ENCODE peak calls at places on chromosome 4, in five cellular contexts. One of them, this sample, is unnamed.

GRCh38 chr4:10416441-10416840 is 40.8 kb downstream of the ZNF518B start:
- DNase-seq in HepG2: no peak
- DNase-seq in CD8-positive, alpha-beta memory T cell: no peak
- DNase-seq in Panc1: no peak
- DNase-seq in endodermal cell: no peak
- DNase-seq in this sample: no peak

GRCh38 chr4:982291-982690 is 4.6 kb upstream of the IDUA start:
- DNase-seq in HepG2: no peak
- DNase-seq in CD8-positive, alpha-beta memory T cell: no peak
- DNase-seq in endodermal cell: no peak
- DNase-seq in Panc1: no peak
- DNase-seq in this sample: no peak

GRCh38 chr4:3344596-3344995 is 51.8 kb downstream of the RGS12 start:
- DNase-seq in Panc1: no peak
- DNase-seq in endodermal cell: no peak
- DNase-seq in HepG2: no peak
- DNase-seq in CD8-positive, alpha-beta memory T cell: no peak
- DNase-seq in this sample: no peak

GRCh38 chr4:80173387-80173786 is 23.9 kb upstream of the PRDM8 start:
- DNase-seq in HepG2: no peak
- DNase-seq in endodermal cell: no peak
- DNase-seq in Panc1: no peak
- DNase-seq in CD8-positive, alpha-beta memory T cell: no peak
- DNase-seq in this sample: no peak

GRCh38 chr4:26071688-26072087 is 157.7 kb downstream of the SMIM20 start:
- DNase-seq in endodermal cell: no peak
- DNase-seq in HepG2: no peak
- DNase-seq in Panc1: no peak
- DNase-seq in CD8-positive, alpha-beta memory T cell: no peak
- DNase-seq in this sample: no peak

GRCh38 chr4:123479944-123480343 is 83.3 kb downstream of the SPRY1 start:
- DNase-seq in Panc1: no peak
- DNase-seq in HepG2: peak
- DNase-seq in CD8-positive, alpha-beta memory T cell: no peak
- DNase-seq in endodermal cell: no peak
- DNase-seq in this sample: no peak

GRCh38 chr4:183080372-183081115 is 18.5 kb upstream of the WWC2 start:
- DNase-seq in endodermal cell: no peak
- DNase-seq in Panc1: no peak
- DNase-seq in CD8-positive, alpha-beta memory T cell: no peak
- DNase-seq in HepG2: peak
- DNase-seq in this sample: no peak

GRCh38 chr4:122536001-122536400 is 79.5 kb upstream of the IL2 start:
- DNase-seq in CD8-positive, alpha-beta memory T cell: no peak
- DNase-seq in endodermal cell: no peak
- DNase-seq in Panc1: no peak
- DNase-seq in HepG2: no peak
- DNase-seq in this sample: no peak

GRCh38 chr4:2246384-2247127 is 4.6 kb upstream of the HAUS3 start:
- DNase-seq in endodermal cell: no peak
- DNase-seq in CD8-positive, alpha-beta memory T cell: no peak
- DNase-seq in Panc1: no peak
- DNase-seq in HepG2: no peak
- DNase-seq in this sample: no peak

GRCh38 chr4:152283806-152284470 is 252.0 kb downstream of the FBXW7 start:
- DNase-seq in HepG2: no peak
- DNase-seq in CD8-positive, alpha-beta memory T cell: no peak
- DNase-seq in Panc1: no peak
- DNase-seq in endodermal cell: no peak
- DNase-seq in this sample: no peak

GRCh38 chr4:27084685-27085356 is 224.2 kb downstream of the STIM2 start:
- DNase-seq in endodermal cell: peak
- DNase-seq in CD8-positive, alpha-beta memory T cell: no peak
- DNase-seq in Panc1: no peak
- DNase-seq in HepG2: no peak
- DNase-seq in this sample: no peak

GRCh38 chr4:121860121-121860520 is 10.2 kb downstream of the BBS7 start:
- DNase-seq in CD8-positive, alpha-beta memory T cell: no peak
- DNase-seq in endodermal cell: no peak
- DNase-seq in HepG2: no peak
- DNase-seq in Panc1: no peak
- DNase-seq in this sample: no peak

GRCh38 chr4:22695917-22696316 is 3.2 kb downstream of the GBA3 start:
- DNase-seq in CD8-positive, alpha-beta memory T cell: no peak
- DNase-seq in Panc1: no peak
- DNase-seq in endodermal cell: no peak
- DNase-seq in HepG2: no peak
- DNase-seq in this sample: no peak

GRCh38 chr4:167873536-167873935 is 218.8 kb upstream of the ANXA10 start:
- DNase-seq in HepG2: no peak
- DNase-seq in CD8-positive, alpha-beta memory T cell: no peak
- DNase-seq in endodermal cell: no peak
- DNase-seq in Panc1: no peak
- DNase-seq in this sample: no peak

GRCh38 chr4:150579591-150580234 is 2.2 kb upstream of the MAB21L2 start:
- DNase-seq in endodermal cell: peak
- DNase-seq in Panc1: no peak
- DNase-seq in CD8-positive, alpha-beta memory T cell: no peak
- DNase-seq in HepG2: no peak
- DNase-seq in this sample: no peak

GRCh38 chr4:77845929-77846328 is 16.7 kb upstream of the MRPL1 start:
- DNase-seq in CD8-positive, alpha-beta memory T cell: no peak
- DNase-seq in HepG2: no peak
- DNase-seq in endodermal cell: no peak
- DNase-seq in Panc1: no peak
- DNase-seq in this sample: no peak

GRCh38 chr4:78059524-78059889 is 2.4 kb downstream of the FRAS1 start:
- DNase-seq in Panc1: peak
- DNase-seq in CD8-positive, alpha-beta memory T cell: no peak
- DNase-seq in HepG2: peak
- DNase-seq in endodermal cell: peak
- DNase-seq in this sample: no peak

GRCh38 chr4:47475411-47475810 is 9.7 kb upstream of the ATP10D start:
- DNase-seq in CD8-positive, alpha-beta memory T cell: no peak
- DNase-seq in endodermal cell: no peak
- DNase-seq in HepG2: no peak
- DNase-seq in Panc1: no peak
- DNase-seq in this sample: no peak

GRCh38 chr4:186192068-186192751 is 843 bp downstream of the CYP4V2 start:
- DNase-seq in CD8-positive, alpha-beta memory T cell: no peak
- DNase-seq in endodermal cell: peak
- DNase-seq in Panc1: no peak
- DNase-seq in HepG2: peak
- DNase-seq in this sample: peak

GRCh38 chr4:10456270-10457254 is 664 bp downstream of the ZNF518B start:
- DNase-seq in Panc1: no peak
- DNase-seq in HepG2: no peak
- DNase-seq in endodermal cell: peak
- DNase-seq in CD8-positive, alpha-beta memory T cell: peak
- DNase-seq in this sample: peak

GRCh38 chr4:8228319-8229250 is 29.5 kb downstream of the SH3TC1 start:
- DNase-seq in HepG2: no peak
- DNase-seq in Panc1: no peak
- DNase-seq in endodermal cell: no peak
- DNase-seq in CD8-positive, alpha-beta memory T cell: peak
- DNase-seq in this sample: peak

GRCh38 chr4:115090483-115091075 is 22.8 kb downstream of the NDST4 start:
- DNase-seq in CD8-positive, alpha-beta memory T cell: no peak
- DNase-seq in Panc1: no peak
- DNase-seq in HepG2: peak
- DNase-seq in endodermal cell: no peak
- DNase-seq in this sample: no peak

GRCh38 chr4:113738251-113738650 is 23.3 kb downstream of the CAMK2D start:
- DNase-seq in Panc1: no peak
- DNase-seq in CD8-positive, alpha-beta memory T cell: no peak
- DNase-seq in HepG2: no peak
- DNase-seq in endodermal cell: no peak
- DNase-seq in this sample: no peak

GRCh38 chr4:155855897-155856296 is 10.2 kb downstream of the ASIC5 start:
- DNase-seq in HepG2: no peak
- DNase-seq in CD8-positive, alpha-beta memory T cell: no peak
- DNase-seq in endodermal cell: no peak
- DNase-seq in Panc1: no peak
- DNase-seq in this sample: no peak

GRCh38 chr4:108060164-108060563 is 70.5 kb downstream of the HADH start:
- DNase-seq in endodermal cell: peak
- DNase-seq in Panc1: peak
- DNase-seq in HepG2: peak
- DNase-seq in CD8-positive, alpha-beta memory T cell: no peak
- DNase-seq in this sample: no peak

GRCh38 chr4:146342600-146343192 is 128.4 kb downstream of the REELD1 start:
- DNase-seq in CD8-positive, alpha-beta memory T cell: no peak
- DNase-seq in HepG2: no peak
- DNase-seq in endodermal cell: no peak
- DNase-seq in Panc1: no peak
- DNase-seq in this sample: no peak

GRCh38 chr4:110049951-110050925 is 137.6 kb downstream of the EGF start:
- DNase-seq in HepG2: peak
- DNase-seq in CD8-positive, alpha-beta memory T cell: peak
- DNase-seq in endodermal cell: peak
- DNase-seq in Panc1: peak
- DNase-seq in this sample: peak

GRCh38 chr4:147418206-147418605 is 62.7 kb upstream of the EDNRA start:
- DNase-seq in HepG2: no peak
- DNase-seq in endodermal cell: no peak
- DNase-seq in CD8-positive, alpha-beta memory T cell: no peak
- DNase-seq in Panc1: no peak
- DNase-seq in this sample: no peak

GRCh38 chr4:147423229-147423628 is 57.7 kb upstream of the EDNRA start:
- DNase-seq in HepG2: no peak
- DNase-seq in Panc1: no peak
- DNase-seq in CD8-positive, alpha-beta memory T cell: no peak
- DNase-seq in endodermal cell: no peak
- DNase-seq in this sample: no peak

GRCh38 chr4:147425019-147425418 is 55.9 kb upstream of the EDNRA start:
- DNase-seq in Panc1: no peak
- DNase-seq in HepG2: no peak
- DNase-seq in CD8-positive, alpha-beta memory T cell: no peak
- DNase-seq in endodermal cell: no peak
- DNase-seq in this sample: no peak

GRCh38 chr4:147421456-147421855 is 59.4 kb upstream of the EDNRA start:
- DNase-seq in endodermal cell: no peak
- DNase-seq in CD8-positive, alpha-beta memory T cell: no peak
- DNase-seq in Panc1: no peak
- DNase-seq in HepG2: no peak
- DNase-seq in this sample: no peak
- H3K27ac ChIP-seq in endodermal cell: no peak
- H3K27ac ChIP-seq in CD8-positive, alpha-beta memory T cell: no peak
- H3K27ac ChIP-seq in Panc1: no peak
- H3K27ac ChIP-seq in HepG2: no peak
- H3K27ac ChIP-seq in this sample: no peak

GRCh38 chr4:74613266-74613665 is 168.3 kb downstream of the AREG start:
- DNase-seq in Panc1: no peak
- DNase-seq in HepG2: no peak
- DNase-seq in endodermal cell: no peak
- DNase-seq in CD8-positive, alpha-beta memory T cell: no peak
- DNase-seq in this sample: no peak
- H3K27ac ChIP-seq in Panc1: no peak
- H3K27ac ChIP-seq in HepG2: no peak
- H3K27ac ChIP-seq in endodermal cell: no peak
- H3K27ac ChIP-seq in CD8-positive, alpha-beta memory T cell: no peak
- H3K27ac ChIP-seq in this sample: no peak

GRCh38 chr4:13642163-13642562 is 14.6 kb upstream of the BOD1L1 start:
- DNase-seq in Panc1: no peak
- DNase-seq in HepG2: no peak
- DNase-seq in endodermal cell: no peak
- DNase-seq in CD8-positive, alpha-beta memory T cell: no peak
- DNase-seq in this sample: no peak

GRCh38 chr4:13641084-13641483 is 13.6 kb upstream of the BOD1L1 start:
- DNase-seq in endodermal cell: no peak
- DNase-seq in Panc1: no peak
- DNase-seq in HepG2: no peak
- DNase-seq in CD8-positive, alpha-beta memory T cell: no peak
- DNase-seq in this sample: no peak

GRCh38 chr4:13642576-13642975 is 15.1 kb upstream of the BOD1L1 start:
- DNase-seq in HepG2: no peak
- DNase-seq in endodermal cell: no peak
- DNase-seq in CD8-positive, alpha-beta memory T cell: no peak
- DNase-seq in Panc1: no peak
- DNase-seq in this sample: peak

GRCh38 chr4:13645075-13645474 is 17.6 kb upstream of the BOD1L1 start:
- DNase-seq in CD8-positive, alpha-beta memory T cell: no peak
- DNase-seq in endodermal cell: no peak
- DNase-seq in Panc1: no peak
- DNase-seq in HepG2: no peak
- DNase-seq in this sample: no peak

DNA sequence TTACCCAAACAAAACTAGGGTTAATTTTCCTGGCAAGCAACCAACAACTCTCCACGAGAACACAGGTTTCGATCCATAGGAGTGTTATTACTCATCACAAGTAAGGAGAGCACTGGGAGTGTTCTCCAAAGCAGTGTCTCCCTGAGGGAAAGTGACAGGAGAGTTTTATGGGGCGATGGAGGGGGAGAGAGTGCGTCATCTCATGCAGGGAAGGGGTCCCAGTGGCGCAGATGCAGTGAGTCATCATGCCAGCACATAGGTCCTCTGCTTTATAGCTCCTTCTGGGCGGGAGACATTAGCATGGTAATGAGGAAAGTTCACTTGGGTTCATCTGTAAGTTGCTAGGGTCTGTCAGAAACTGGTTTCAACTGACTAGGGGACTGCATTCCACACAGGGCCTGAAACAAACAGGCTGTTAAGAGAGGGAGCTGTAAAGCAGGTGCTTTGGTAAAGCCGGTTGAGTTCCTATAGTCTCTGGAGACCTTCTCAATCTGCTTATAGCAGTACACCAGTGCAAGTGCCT is 12.7 kb upstream of the BOD1L1 start:
- DNase-seq in endodermal cell: peak
- DNase-seq in Panc1: no peak
- DNase-seq in CD8-positive, alpha-beta memory T cell: no peak
- DNase-seq in HepG2: no peak
- DNase-seq in this sample: no peak
- H3K27ac ChIP-seq in endodermal cell: peak
- H3K27ac ChIP-seq in Panc1: no peak
- H3K27ac ChIP-seq in CD8-positive, alpha-beta memory T cell: no peak
- H3K27ac ChIP-seq in HepG2: no peak
- H3K27ac ChIP-seq in this sample: no peak

DNA sequence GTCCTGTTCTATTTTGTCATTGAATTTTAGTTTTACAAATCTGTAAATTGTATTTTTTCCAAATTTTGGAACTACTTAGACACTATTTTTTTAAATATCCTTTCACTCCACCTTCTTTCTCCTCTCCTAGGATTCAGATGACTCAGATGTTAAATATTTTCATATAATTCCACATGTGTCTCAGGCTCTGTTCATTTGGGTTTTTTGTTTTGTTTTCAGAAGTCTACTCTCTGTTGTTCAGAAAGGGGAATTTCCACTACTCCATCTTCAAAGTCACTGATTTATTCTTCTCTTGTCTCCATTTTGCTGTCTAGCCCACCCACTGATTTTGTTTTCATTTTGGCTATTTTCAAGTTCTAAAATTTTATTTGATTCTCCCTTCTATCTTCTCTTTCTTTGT is 264.0 kb upstream of the SLIT2 start:
- DNase-seq in HepG2: no peak
- DNase-seq in CD8-positive, alpha-beta memory T cell: no peak
- DNase-seq in endodermal cell: no peak
- DNase-seq in Panc1: no peak
- DNase-seq in this sample: no peak
- H3K27ac ChIP-seq in HepG2: no peak
- H3K27ac ChIP-seq in CD8-positive, alpha-beta memory T cell: no peak
- H3K27ac ChIP-seq in endodermal cell: no peak
- H3K27ac ChIP-seq in Panc1: no peak
- H3K27ac ChIP-seq in this sample: no peak

This sample was measured in substantia nigra.